ENCODE peak calls at places on chromosomes 3 and 15, in seven cellular contexts. T, W, Z, O, S, L and U are unnamed samples.

GRCh38 chr3:165852710-165853109 is 15.5 kb upstream of the BCHE start:
- DNase-seq in T (no peak), W (no peak), Z (no peak), O (no peak), S (no peak), L (no peak), U (peak; percentile 18)

GRCh38 chr3:99620077-99620476 is 18.3 kb upstream of the COL8A1 start:
- DNase-seq in T (no peak), W (no peak), Z (no peak), O (no peak), S (peak; percentile 52), L (peak; percentile 56), U (no peak)

GRCh38 chr3:113534365-113534764 is 2.0 kb downstream of the SIDT1 start:
- DNase-seq in T (no peak), W (no peak), Z (no peak), O (no peak), S (no peak), L (no peak), U (no peak)

GRCh38 chr3:14532691-14533456 is 7.3 kb downstream of the GRIP2 start:
- DNase-seq in T (no peak), W (no peak), Z (peak; percentile 95), O (peak; percentile 77), S (peak; percentile 90), L (no peak), U (no peak)

GRCh38 chr15:40330368-40330836 is 6.9 kb downstream of the INAFM2 start:
- DNase-seq in T (no peak), W (peak; percentile 66), Z (no peak), O (no peak), S (no peak), L (no peak), U (peak; percentile 90)

GRCh38 chr15:88401269-88401971 is 65.8 kb downstream of the MRPL46 start:
- DNase-seq in T (no peak), W (no peak), Z (no peak), O (no peak), S (no peak), L (no peak), U (no peak)

GRCh38 chr3:195162033-195162669 is 108.8 kb downstream of the XXYLT1 start:
- DNase-seq in T (no peak), W (no peak), Z (no peak), O (no peak), S (no peak), L (no peak), U (peak; percentile 57)

GRCh38 chr3:188270423-188270972 is 116.5 kb downstream of the LPP start:
- DNase-seq in T (no peak), W (peak; percentile 96), Z (no peak), O (no peak), S (peak; percentile 63), L (peak; percentile 90), U (peak; percentile 86)

GRCh38 chr15:43230640-43231115 is 9.9 kb upstream of the EPB42 start:
- DNase-seq in T (no peak), W (no peak), Z (no peak), O (no peak), S (peak; percentile 81), L (no peak), U (peak; percentile 77)

GRCh38 chr3:77319711-77320110 is 279.8 kb downstream of the ROBO2 start:
- DNase-seq in T (no peak), W (peak; percentile 39), Z (no peak), O (no peak), S (peak; percentile 58), L (no peak), U (peak; percentile 41)

GRCh38 chr15:33142708-33143107 is 51.8 kb downstream of the FMN1 start:
- DNase-seq in T (no peak), W (no peak), Z (no peak), O (no peak), S (no peak), L (no peak), U (no peak)

GRCh38 chr3:69300296-69300695 is 85.6 kb downstream of the FRMD4B start:
- DNase-seq in T (no peak), W (no peak), Z (no peak), O (no peak), S (peak; percentile 45), L (peak; percentile 24), U (no peak)

GRCh38 chr15:91572110-91572509 is 281.4 kb upstream of the SLCO3A1 start:
- DNase-seq in T (no peak), W (peak; percentile 15), Z (no peak), O (no peak), S (no peak), L (no peak), U (no peak)

DNA sequence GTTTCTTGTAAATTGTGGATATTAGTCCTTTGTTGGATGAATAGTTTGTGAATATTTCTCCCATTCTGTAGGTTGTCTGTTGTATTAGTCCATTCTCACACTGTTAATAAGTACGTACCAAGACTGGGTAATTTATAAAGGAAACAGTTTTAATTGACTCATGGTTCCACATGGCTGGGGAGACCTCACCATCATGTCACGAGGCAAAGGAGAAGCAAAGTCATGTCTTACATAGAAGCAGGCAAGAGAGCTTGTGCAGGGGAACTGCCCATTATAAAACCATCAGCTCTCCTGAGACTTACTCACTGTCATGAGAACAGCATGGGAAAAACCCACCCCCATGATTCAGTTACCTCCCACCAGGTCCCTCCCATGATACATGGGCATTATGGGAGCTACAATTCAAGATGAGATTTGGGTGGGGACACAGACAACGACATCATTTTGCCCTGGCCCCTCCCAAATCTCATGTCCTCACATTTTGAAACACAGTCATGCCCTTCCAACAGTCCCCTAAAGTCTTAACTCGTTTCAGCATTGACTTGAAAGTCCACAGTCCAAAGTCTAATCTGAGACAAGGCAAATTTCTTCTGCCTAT is 133.2 kb downstream of the LMLN start:
- DNase-seq in T (no peak), W (no peak), Z (no peak), O (no peak), S (no peak), L (no peak), U (no peak)
- H2BK120ac ChIP-seq in T (no peak overlapping the region), W (no peak overlapping the region), Z (no peak overlapping the region), O (no peak overlapping the region), S (no peak overlapping the region), L (no peak overlapping the region), U (no peak overlapping the region)

DNA sequence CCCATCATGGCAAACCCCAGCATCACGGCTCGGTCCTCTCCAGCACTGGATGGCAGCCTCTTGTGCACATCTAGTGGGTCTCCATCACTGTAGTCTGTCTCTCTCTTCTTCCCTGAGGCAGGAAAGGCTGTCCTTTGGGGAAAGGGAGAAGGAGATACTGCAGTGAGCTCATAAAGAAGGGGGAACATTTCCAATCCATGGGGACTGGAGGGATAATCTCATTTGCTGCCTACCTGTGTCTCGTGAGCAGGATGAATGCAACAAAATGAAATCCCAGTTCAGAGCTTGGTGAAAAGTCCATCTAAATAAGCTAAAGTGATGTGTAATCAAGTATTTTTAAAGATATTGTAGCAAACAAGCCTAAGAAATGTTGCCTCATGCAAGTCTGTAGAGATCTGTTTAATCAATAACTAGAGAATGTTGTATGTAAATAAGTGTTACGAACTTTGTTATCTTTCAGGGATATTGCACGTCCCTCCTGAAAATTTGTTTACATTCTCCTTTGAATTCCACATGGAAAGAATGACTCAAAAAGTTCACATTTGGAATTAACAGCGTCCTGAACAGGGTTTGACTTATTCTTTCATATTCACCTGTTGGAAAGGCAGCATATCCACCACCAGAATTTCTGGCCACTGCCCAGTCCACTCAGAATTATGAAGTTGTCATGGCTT is at the start of gene KCNMB3:
- DNase-seq in T (no peak), W (no peak), Z (no peak), O (no peak), S (no peak), L (no peak), U (no peak)
- H3K4ac ChIP-seq in T (no peak within 1 kb of the TSS), W (peak within 1 kb of the TSS; percentile 15), Z (no peak within 1 kb of the TSS), O (no peak within 1 kb of the TSS), S (no peak within 1 kb of the TSS), L (no peak within 1 kb of the TSS), U (no peak within 1 kb of the TSS)

DNA sequence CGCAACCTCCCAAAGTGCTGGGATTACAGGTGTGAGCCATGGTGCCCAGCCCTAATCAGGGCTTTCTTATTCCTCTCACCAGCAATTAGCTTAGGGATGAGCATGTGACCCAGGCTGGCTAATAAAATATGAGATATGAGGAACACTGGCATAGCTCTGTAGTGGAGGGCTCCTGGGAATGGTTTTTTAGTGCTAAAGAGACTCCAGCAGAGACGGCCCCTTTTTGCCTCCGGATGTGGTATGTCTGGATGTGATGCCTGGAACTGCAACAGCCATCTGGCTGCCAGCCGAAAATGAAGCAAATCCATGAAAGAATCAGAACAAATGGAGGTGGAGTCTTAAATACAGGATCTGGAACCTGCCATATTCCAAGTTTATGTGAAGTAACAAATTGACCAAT is 69.1 kb upstream of the MAGI1 start:
- DNase-seq in T (no peak), W (peak; percentile 50), Z (no peak), O (no peak), S (no peak), L (no peak), U (peak; percentile 46)
- H2BK5ac ChIP-seq in T (no peak overlapping the region), W (no peak overlapping the region), Z (no peak overlapping the region), O (no peak overlapping the region), S (no peak overlapping the region), L (no peak overlapping the region), U (no peak overlapping the region)

DNA sequence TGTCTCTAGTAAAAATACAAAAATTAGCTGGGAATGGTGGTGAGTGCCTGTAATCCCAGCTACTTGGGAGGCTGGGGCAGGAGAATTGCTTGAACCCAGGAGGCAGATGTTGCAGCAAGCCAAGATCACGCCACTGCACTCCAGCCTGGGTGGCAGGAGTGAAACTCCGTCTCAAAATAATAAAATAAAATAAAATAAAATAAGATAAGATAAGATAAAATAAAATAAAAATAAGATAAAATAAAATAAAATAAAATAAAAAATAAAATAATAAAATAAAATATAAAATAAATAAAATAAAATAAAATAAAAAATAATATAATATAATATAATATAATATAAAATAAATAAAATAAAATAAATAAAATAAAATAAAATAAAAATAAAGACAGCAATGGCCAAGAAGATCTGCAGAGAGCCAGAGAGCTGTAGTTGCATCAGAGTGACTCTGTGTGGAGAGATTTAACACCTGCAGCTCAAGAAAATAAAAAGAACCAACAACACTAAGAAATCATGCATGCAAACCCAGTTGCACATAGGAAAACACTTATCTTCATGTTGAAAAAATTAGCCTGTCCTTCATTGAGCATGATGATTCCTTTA is 25.9 kb downstream of the LIPH start:
- DNase-seq in T (no peak), W (no peak), Z (no peak), O (no peak), S (no peak), L (no peak), U (no peak)
- H2BK120ac ChIP-seq in T (no peak overlapping the region), W (no peak overlapping the region), Z (no peak overlapping the region), O (no peak overlapping the region), S (no peak overlapping the region), L (no peak overlapping the region), U (no peak overlapping the region)

DNA sequence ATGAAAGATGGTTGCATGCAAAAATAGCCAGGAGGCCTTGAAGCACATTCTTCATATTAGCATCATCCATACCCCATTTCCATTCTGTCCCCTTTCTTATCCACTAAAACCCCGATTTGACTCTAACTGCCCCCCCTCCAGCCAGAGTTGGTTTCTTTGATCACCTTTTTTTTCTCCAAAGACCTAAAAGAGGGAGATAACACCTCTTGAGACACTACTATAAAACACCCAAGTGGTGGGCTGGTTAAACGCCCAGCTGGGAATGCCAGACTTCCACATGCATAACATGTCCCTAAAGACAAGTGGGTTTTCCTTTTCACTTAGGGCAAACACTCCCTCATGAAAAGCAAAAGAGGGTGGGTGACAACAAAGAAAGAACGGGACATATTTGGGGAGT is 133.9 kb upstream of the WNT5A start:
- DNase-seq in T (no peak), W (no peak), Z (no peak), O (no peak), S (peak; percentile 55), L (no peak), U (no peak)
- H3K4ac ChIP-seq in T (no peak overlapping the region), W (peak overlapping the region; percentile 85), Z (no peak overlapping the region), O (no peak overlapping the region), S (peak overlapping the region; percentile 82), L (no peak overlapping the region), U (no peak overlapping the region)

GRCh38 chr3:123163146-123163545 is 38.6 kb upstream of the SEC22A start:
- DNase-seq in T (no peak), W (no peak), Z (peak; percentile 6), O (no peak), S (no peak), L (no peak), U (no peak)
- H2BK5ac ChIP-seq in T (no peak overlapping the region), W (no peak overlapping the region), Z (no peak overlapping the region), O (no peak overlapping the region), S (no peak overlapping the region), L (no peak overlapping the region), U (no peak overlapping the region)